ENCODE peak calls at places on chromosomes 2 and 18, in ten cellular contexts. P is GM12865, A is transverse colon, E is fibroblast of the aortic adventitia, G is foreskin fibroblast, W is colonic mucosa, D is fibroblast of lung, S is mucosa of descending colon, Y is GM12864, B is dorsolateral prefrontal cortex. Z is an unnamed sample.

GRCh38 chr2:168490916-168491605 is 35.0 kb downstream of the CERS6 start:
- DNase-seq in P (peak), A (no peak), E (no peak), G (peak), W (no peak), D (no peak), S (no peak), Y (no peak), B (no peak), Z (no peak)

GRCh38 chr2:11393711-11394236 is 49.3 kb upstream of the ROCK2 start:
- DNase-seq in P (no peak), A (no peak), E (peak), G (no peak), W (no peak), D (peak), S (no peak), Y (no peak), B (no peak), Z (peak)

GRCh38 chr2:198762456-198762855 is 695.3 kb downstream of the SATB2 start:
- DNase-seq in P (no peak), A (no peak), E (no peak), G (peak), W (no peak), D (peak), S (no peak), Y (no peak), B (no peak), Z (no peak)

GRCh38 chr2:63590621-63591408 is 2.1 kb downstream of the MDH1 start:
- DNase-seq in P (peak), A (peak), E (no peak), G (peak), W (peak), D (peak), S (no peak), Y (no peak), B (peak), Z (no peak)

GRCh38 chr2:149167941-149168340 is 129.4 kb downstream of the LYPD6B start:
- DNase-seq in P (no peak), A (no peak), E (no peak), G (no peak), W (no peak), D (no peak), S (no peak), Y (no peak), B (no peak), Z (no peak)

GRCh38 chr18:9653390-9653789 is 39.0 kb upstream of the PPP4R1 start:
- DNase-seq in P (no peak), A (no peak), E (peak), G (peak), W (no peak), D (peak), S (no peak), Y (no peak), B (peak), Z (no peak)

GRCh38 chr2:218839430-218839829 is 7.8 kb upstream of the PRKAG3 start:
- DNase-seq in P (no peak), A (no peak), E (peak), G (peak), W (no peak), D (peak), S (no peak), Y (no peak), B (no peak), Z (peak)

GRCh38 chr18:48408727-48409590 is at the start of gene ZBTB7C:
- DNase-seq in P (no peak), A (peak), E (no peak), G (peak), W (peak), D (no peak), S (peak), Y (no peak), B (peak), Z (no peak)

GRCh38 chr2:38207168-38207567 is 131.2 kb upstream of the CYP1B1 start:
- DNase-seq in P (no peak), A (no peak), E (peak), G (peak), W (no peak), D (no peak), S (no peak), Y (no peak), B (no peak), Z (peak)

GRCh38 chr2:169046440-169047151 is 15.5 kb upstream of the ABCB11 start:
- DNase-seq in P (no peak), A (peak), E (no peak), G (no peak), W (peak), D (no peak), S (peak), Y (no peak), B (no peak), Z (no peak)

GRCh38 chr2:69989017-69989416 is 27.6 kb upstream of the ASPRV1 start:
- DNase-seq in P (no peak), A (peak), E (no peak), G (no peak), W (peak), D (no peak), S (peak), Y (no peak), B (no peak), Z (no peak)

GRCh38 chr18:28125051-28125450 is 51.9 kb downstream of the CDH2 start:
- DNase-seq in P (no peak), A (no peak), E (no peak), G (no peak), W (no peak), D (no peak), S (no peak), Y (no peak), B (no peak), Z (peak)

GRCh38 chr2:98356729-98357128 is 10.5 kb downstream of the CNGA3 start:
- DNase-seq in P (no peak), A (no peak), E (no peak), G (no peak), W (no peak), D (no peak), S (no peak), Y (no peak), B (no peak), Z (no peak)

GRCh38 chr2:60581461-60582282 is 28.2 kb upstream of the BCL11A start:
- DNase-seq in P (peak), A (peak), E (peak), G (peak), W (peak), D (peak), S (peak), Y (no peak), B (peak), Z (peak)
- H3K4me3 ChIP-seq in P (no peak), A (peak), E (peak), G (peak), W (peak), D (no peak), S (no peak), Y (peak), B (peak), Z (peak)

GRCh38 chr18:40935423-40935822 is 1019.6 kb upstream of the PIK3C3 start:
- DNase-seq in P (peak), A (no peak), E (no peak), G (peak), W (no peak), D (peak), S (no peak), Y (no peak), B (no peak), Z (peak)
- TF ChIP-seq CTCF in P (peak), A (peak), E (peak), G (peak), W (no peak), D (peak), S (no peak), Y (no peak), B (peak), Z (peak)

GRCh38 chr2:735670-736218 is 58.5 kb upstream of the TMEM18 start:
- DNase-seq in P (no peak), A (no peak), E (no peak), G (no peak), W (no peak), D (no peak), S (no peak), Y (no peak), B (no peak), Z (no peak)
- H3K4me3 ChIP-seq in P (no peak), A (no peak), E (no peak), G (no peak), W (no peak), D (no peak), S (no peak), Y (no peak), B (no peak), Z (no peak)

DNA sequence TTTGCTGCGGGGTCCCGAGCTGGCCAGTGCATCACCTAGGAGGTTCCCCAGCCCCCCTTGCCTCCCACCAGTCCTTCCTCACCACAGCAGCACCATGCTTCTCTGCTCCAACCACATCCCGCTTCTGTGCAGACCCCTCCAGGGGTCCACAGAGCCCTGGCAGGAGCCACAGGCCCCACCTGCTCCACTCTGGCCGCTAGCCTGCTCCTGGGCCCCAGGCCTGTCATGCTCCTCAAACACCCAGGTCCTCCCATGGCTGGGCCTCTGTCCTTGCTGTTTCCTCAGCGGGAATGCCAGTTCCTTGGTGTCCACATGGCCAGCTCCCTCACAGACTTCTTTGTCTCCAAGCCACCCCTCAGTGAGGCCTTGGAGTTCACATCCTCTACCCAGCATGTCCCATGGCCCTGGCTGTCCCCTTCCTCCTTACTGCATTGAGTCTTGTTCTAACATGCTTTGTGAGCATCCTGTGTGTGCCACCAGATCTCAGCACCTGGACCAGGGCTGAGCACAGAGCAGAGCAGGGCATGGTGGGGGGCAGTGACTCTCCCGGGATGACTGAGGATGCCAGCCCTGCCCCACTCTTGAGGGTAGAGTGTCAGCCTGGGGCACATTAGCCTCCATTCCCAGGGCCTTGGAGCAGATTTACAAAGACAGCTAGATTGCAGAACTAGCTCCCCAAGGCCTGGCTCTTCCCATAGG is 201.0 kb upstream of the HS6ST1 start:
- DNase-seq in P (no peak), A (no peak), E (no peak), G (no peak), W (no peak), D (no peak), S (no peak), Y (no peak), B (no peak), Z (no peak)
- TF ChIP-seq CTCF in P (no peak), A (no peak), E (no peak), G (no peak), W (no peak), D (no peak), S (no peak), Y (no peak), B (no peak), Z (no peak)

GRCh38 chr2:58906151-58906645 is 665.1 kb upstream of the FANCL start:
- DNase-seq in P (no peak), A (no peak), E (no peak), G (no peak), W (no peak), D (no peak), S (no peak), Y (no peak), B (no peak), Z (no peak)
- H3K4me3 ChIP-seq in P (no peak), A (no peak), E (no peak), G (no peak), W (no peak), D (no peak), S (no peak), Y (no peak), B (no peak), Z (no peak)

GRCh38 chr2:134766583-134766982 is 47.8 kb upstream of the TMEM163 start:
- DNase-seq in P (no peak), A (no peak), E (no peak), G (no peak), W (no peak), D (no peak), S (no peak), Y (no peak), B (no peak), Z (no peak)

GRCh38 chr2:134763164-134763710 is 44.4 kb upstream of the TMEM163 start:
- DNase-seq in P (no peak), A (no peak), E (no peak), G (no peak), W (no peak), D (no peak), S (no peak), Y (no peak), B (no peak), Z (peak)

GRCh38 chr2:134762508-134762907 is 43.7 kb upstream of the TMEM163 start:
- DNase-seq in P (no peak), A (no peak), E (peak), G (no peak), W (no peak), D (no peak), S (no peak), Y (no peak), B (peak), Z (peak)

GRCh38 chr2:134764164-134764563 is 45.4 kb upstream of the TMEM163 start:
- DNase-seq in P (no peak), A (no peak), E (peak), G (no peak), W (no peak), D (no peak), S (no peak), Y (no peak), B (no peak), Z (peak)

GRCh38 chr2:134765987-134766386 is 47.2 kb upstream of the TMEM163 start:
- DNase-seq in P (no peak), A (no peak), E (no peak), G (no peak), W (no peak), D (no peak), S (no peak), Y (no peak), B (no peak), Z (no peak)
- TF ChIP-seq CTCF in P (no peak), A (no peak), E (no peak), G (no peak), W (no peak), D (no peak), S (no peak), Y (no peak), B (no peak), Z (no peak)

GRCh38 chr2:44620189-44620990 is 258.6 kb downstream of the CAMKMT start:
- DNase-seq in P (no peak), A (no peak), E (no peak), G (peak), W (no peak), D (no peak), S (no peak), Y (no peak), B (no peak), Z (no peak)

GRCh38 chr2:44614940-44615339 is 253.2 kb downstream of the CAMKMT start:
- DNase-seq in P (no peak), A (no peak), E (no peak), G (no peak), W (no peak), D (no peak), S (no peak), Y (no peak), B (no peak), Z (no peak)

GRCh38 chr2:44615950-44616518 is 254.3 kb downstream of the CAMKMT start:
- DNase-seq in P (peak), A (no peak), E (no peak), G (peak), W (no peak), D (no peak), S (no peak), Y (no peak), B (no peak), Z (no peak)

GRCh38 chr2:44616616-44617266 is 255.0 kb downstream of the CAMKMT start:
- DNase-seq in P (peak), A (no peak), E (no peak), G (peak), W (no peak), D (peak), S (no peak), Y (peak), B (no peak), Z (no peak)

GRCh38 chr2:44618378-44619023 is 256.8 kb downstream of the CAMKMT start:
- DNase-seq in P (no peak), A (no peak), E (no peak), G (no peak), W (no peak), D (no peak), S (no peak), Y (no peak), B (no peak), Z (no peak)
- H3K4me3 ChIP-seq in P (no peak), A (no peak), E (no peak), G (no peak), W (no peak), D (no peak), S (no peak), Y (no peak), B (no peak), Z (no peak)

Z was measured in fibroblast of pulmonary artery.